ENCODE peak calls at places on chromosomes 2 and 18, in six cellular contexts. X is CD8-positive, alpha-beta T cell; A is fibroblast of the aortic adventitia; R is CD4-positive, alpha-beta T cell; O is mucosa of descending colon; H is GM12878. I is an unnamed sample.

GRCh38 chr18:23981369-23981768 is 33.2 kb upstream of the TTC39C start:
- DNase-seq in X (no peak), A (no peak), R (no peak), O (no peak), H (peak; percentile 59), I (peak; percentile 57)

GRCh38 chr2:69272803-69273471 is 114.1 kb downstream of the GFPT1 start:
- DNase-seq in X (no peak), A (peak; percentile 21), R (no peak), O (no peak), H (no peak), I (no peak)

GRCh38 chr2:68237404-68237803 is 14.9 kb downstream of the PPP3R1 start:
- DNase-seq in X (no peak), A (peak; percentile 74), R (no peak), O (no peak), H (no peak), I (no peak)

GRCh38 chr2:108533832-108534576 is at the start of gene LIMS1:
- DNase-seq in X (peak; percentile 67), A (peak; percentile 81), R (peak; percentile 83), O (peak; percentile 93), H (peak; percentile 50), I (peak; percentile 91)

GRCh38 chr2:212646698-212647097 is 108.1 kb upstream of the ERBB4 start:
- DNase-seq in X (no peak), A (peak; percentile 33), R (no peak), O (no peak), H (no peak), I (no peak)

GRCh38 chr18:58640428-58640805 is 11.5 kb upstream of the ALPK2 start:
- DNase-seq in X (no peak), A (no peak), R (no peak), O (no peak), H (no peak), I (no peak)

GRCh38 chr2:1670636-1671035 is 73.7 kb downstream of the PXDN start:
- DNase-seq in X (no peak), A (no peak), R (no peak), O (no peak), H (no peak), I (no peak)

GRCh38 chr2:179332903-179333302 is 68.3 kb upstream of the SESTD1 start:
- DNase-seq in X (no peak), A (no peak), R (no peak), O (no peak), H (no peak), I (no peak)

GRCh38 chr2:43032248-43032893 is 194.0 kb downstream of the ZFP36L2 start:
- DNase-seq in X (no peak), A (peak; percentile 69), R (no peak), O (peak; percentile 88), H (no peak), I (no peak)

GRCh38 chr2:239878686-239879085 is 146.5 kb downstream of the NDUFA10 start:
- DNase-seq in X (no peak), A (no peak), R (no peak), O (no peak), H (no peak), I (no peak)

GRCh38 chr2:129929321-129930290 is 49.9 kb upstream of the RAB6C start:
- DNase-seq in X (no peak), A (peak; percentile 64), R (no peak), O (no peak), H (no peak), I (no peak)
- TF ChIP-seq CTCF in X (no peak), A (no peak), R (no peak), O (no peak), H (no peak), I (no peak)

GRCh38 chr18:34352385-34353163 is 127.9 kb upstream of the NOL4 start:
- DNase-seq in X (no peak), A (no peak), R (no peak), O (no peak), H (no peak), I (no peak)
- TF ChIP-seq CTCF in X (no peak), A (no peak), R (no peak), O (no peak), H (no peak), I (peak; percentile 36)

DNA sequence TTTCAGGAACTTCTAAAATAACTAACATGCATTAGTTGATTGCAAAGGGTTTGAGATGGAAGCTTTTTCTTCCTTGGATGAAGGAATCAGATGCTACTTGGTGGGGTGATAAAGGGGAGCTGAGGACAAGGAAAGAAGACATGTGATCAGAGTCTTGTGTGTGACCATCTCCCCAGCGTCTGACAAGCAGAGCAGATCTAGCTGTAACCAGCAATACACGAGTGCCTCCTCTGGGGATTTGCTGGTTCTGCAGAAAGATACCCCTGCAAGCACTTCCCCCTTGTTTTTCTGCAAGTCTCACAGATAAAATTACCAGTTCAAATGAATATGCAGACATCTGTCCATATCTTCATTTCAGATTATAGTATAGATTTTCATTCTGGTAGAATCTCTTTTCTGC is 2.7 kb downstream of the CDH7 start:
- DNase-seq in X (no peak), A (no peak), R (no peak), O (no peak), H (no peak), I (peak; percentile 68)
- TF ChIP-seq CTCF in X (no peak), A (no peak), R (no peak), O (no peak), H (peak; percentile 51), I (peak; percentile 54)

GRCh38 chr2:74474899-74475298 is 2.4 kb upstream of the MRPL53 start:
- DNase-seq in X (no peak), A (no peak), R (no peak), O (no peak), H (no peak), I (peak; percentile 53)
- TF ChIP-seq CTCF in X (no peak), A (peak; percentile 28), R (no peak), O (peak; percentile 14), H (peak; percentile 40), I (peak; percentile 35)

DNA sequence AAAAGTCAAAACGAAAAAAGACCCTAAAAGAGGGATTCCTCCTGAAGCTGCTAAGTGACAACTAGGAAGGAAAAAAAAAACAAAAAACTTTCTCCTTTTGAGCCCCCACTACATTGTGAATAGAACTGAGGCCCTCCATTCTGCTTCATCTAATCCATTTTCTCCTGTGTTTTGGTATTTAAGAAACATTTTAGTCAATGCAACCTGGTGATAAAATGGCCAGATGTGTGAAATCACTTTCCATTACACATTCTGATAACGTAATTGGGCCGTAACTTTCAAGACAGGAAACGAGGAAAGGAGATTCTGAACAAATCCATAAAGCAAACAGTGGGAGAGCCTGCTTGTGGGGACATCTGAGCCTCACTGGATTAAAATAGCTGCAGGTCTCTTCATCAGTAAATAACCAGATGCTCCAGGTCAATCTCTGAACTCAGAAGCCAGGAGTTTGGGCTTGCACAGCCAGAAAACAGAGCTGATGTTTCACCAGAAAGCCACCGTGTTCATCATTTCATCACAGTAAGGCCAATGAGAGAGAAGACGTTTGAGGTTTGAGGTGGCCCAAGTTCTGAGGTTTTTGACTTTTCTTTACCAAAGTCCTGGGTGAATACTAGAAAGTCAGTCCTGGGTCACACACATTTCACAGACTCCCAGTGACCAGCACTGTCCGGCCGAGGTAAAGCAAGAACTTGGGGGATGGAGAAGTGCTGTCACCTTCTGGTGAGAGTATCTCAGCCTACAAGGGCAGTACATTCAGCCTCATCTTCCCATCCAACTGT is 47.8 kb downstream of the TGFA start:
- DNase-seq in X (no peak), A (no peak), R (no peak), O (no peak), H (no peak), I (no peak)
- TF ChIP-seq CTCF in X (no peak), A (no peak), R (no peak), O (no peak), H (no peak), I (no peak)